ENCODE peak calls at places on chromosome 14, in four cellular contexts. Z is HEK293T, R is HepG2, G is GM12878. H is an unnamed sample.

GRCh38 chr14:91108941-91109611 is 4.8 kb upstream of the DGLUCY start:
- DNase-seq in Z (no peak), R (no peak), G (no peak), H (no peak)

GRCh38 chr14:28121512-28122297 is 644.9 kb upstream of the FOXG1 start:
- DNase-seq in Z (no peak), R (no peak), G (no peak), H (no peak)

GRCh38 chr14:52977798-52978197 is 26.9 kb upstream of the FERMT2 start:
- DNase-seq in Z (no peak), R (no peak), G (no peak), H (no peak)

GRCh38 chr14:96080571-96080970 is 41.4 kb downstream of the C14orf132 start:
- DNase-seq in Z (no peak), R (no peak), G (no peak), H (no peak)

GRCh38 chr14:85516239-85517112 is 13.5 kb upstream of the FLRT2 start:
- DNase-seq in Z (no peak), R (no peak), G (no peak), H (no peak)

GRCh38 chr14:59126714-59127436 is 61.6 kb upstream of the DAAM1 start:
- DNase-seq in Z (peak; percentile 65), R (peak; percentile 61), G (no peak), H (peak; percentile 56)

GRCh38 chr14:21227150-21227549 is 42.1 kb downstream of the HNRNPC start:
- DNase-seq in Z (no peak), R (no peak), G (no peak), H (no peak)

GRCh38 chr14:69666698-69667211 is 55.4 kb downstream of the SUSD6 start:
- DNase-seq in Z (no peak), R (no peak), G (no peak), H (no peak)

GRCh38 chr14:65251213-65251612 is 148.9 kb upstream of the MAX start:
- DNase-seq in Z (no peak), R (no peak), G (no peak), H (no peak)

GRCh38 chr14:96231731-96232130 is 24.3 kb upstream of the BDKRB1 start:
- DNase-seq in Z (no peak), R (no peak), G (no peak), H (no peak)

GRCh38 chr14:73610692-73611091 is 1.6 kb upstream of the ACOT6 start:
- DNase-seq in Z (no peak), R (peak; percentile 90), G (no peak), H (no peak)

GRCh38 chr14:98954347-98955000 is 317.5 kb downstream of the BCL11B start:
- DNase-seq in Z (no peak), R (no peak), G (no peak), H (no peak)

GRCh38 chr14:100882991-100883788 is 20.3 kb downstream of the RTL1 start:
- DNase-seq in Z (no peak), R (no peak), G (no peak), H (no peak)
- TF ChIP-seq TARDBP in Z (no peak), R (no peak), G (no peak), H (no peak)

DNA sequence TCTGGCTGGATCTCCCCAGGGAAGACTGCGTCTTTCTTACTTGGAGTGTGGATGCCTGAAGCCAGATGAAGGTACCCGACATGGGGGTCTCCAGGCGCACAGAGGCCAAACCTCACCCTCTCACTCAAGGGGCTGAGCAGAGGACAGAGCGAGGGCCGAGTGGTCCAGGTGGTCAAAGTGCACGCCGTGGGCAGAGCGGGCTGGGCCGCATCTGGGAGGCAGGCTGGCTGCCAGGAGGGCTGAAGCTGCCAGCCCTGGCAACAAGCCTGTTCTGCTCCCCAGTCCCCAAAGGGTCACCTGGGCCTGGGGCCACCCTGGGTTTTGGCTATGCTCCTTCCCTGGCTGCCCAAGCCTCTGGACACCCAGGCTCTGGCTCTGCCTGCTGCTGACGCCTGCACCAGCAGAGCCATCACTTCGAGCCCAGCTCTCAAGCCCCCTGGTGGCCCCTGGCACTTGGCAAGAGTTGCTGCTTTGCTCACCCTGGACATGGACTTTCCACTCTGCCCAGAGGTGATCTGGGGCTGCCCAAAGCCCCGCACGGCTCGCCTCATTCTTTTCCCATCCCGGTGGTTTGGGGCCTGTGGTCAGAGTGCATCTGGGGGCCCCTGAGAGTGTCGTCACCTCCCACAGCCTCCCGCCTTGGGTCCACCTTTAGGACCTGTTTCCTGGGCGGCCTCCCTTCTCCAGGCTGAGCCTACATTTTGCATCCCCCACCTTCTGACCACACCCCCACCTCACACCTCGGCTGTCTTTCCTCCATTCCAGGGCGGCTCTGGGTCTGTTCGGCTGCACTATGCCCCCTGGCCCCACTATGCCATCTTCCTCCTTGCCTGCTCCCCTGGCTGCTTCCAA is 2.8 kb downstream of the ADSS1 start:
- DNase-seq in Z (no peak), R (peak; percentile 74), G (no peak), H (no peak)
- TF ChIP-seq TARDBP in Z (no peak), R (peak; percentile 55), G (no peak), H (no peak)

GRCh38 chr14:24990773-24991172 is 59.2 kb downstream of the STXBP6 start:
- DNase-seq in Z (no peak), R (no peak), G (no peak), H (no peak)
- TF ChIP-seq TARDBP in Z (no peak), R (no peak), G (no peak), H (no peak)

DNA sequence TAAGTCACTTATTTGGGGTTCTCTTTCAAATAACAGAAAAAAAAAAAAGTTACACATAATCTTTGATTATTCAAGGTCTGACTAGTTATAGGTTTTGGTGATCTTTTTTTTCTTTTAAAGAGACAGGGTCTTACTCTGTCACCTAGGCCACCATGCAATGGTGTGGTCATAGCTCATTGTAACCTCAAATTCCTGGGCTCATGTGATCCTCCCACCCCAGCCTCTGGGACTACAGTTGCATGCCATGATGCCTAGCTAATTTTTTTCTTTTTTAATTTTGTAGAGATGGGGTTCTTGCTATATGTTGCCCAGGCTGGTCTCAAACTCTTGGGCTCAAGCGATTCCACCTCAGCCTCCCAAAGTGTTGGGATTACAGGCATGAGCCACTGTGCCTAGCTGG is 56.5 kb upstream of the CFL2 start:
- DNase-seq in Z (no peak), R (no peak), G (no peak), H (no peak)
- TF ChIP-seq TARDBP in Z (no peak), R (no peak), G (no peak), H (no peak)

GRCh38 chr14:24312736-24313507 is 1.6 kb downstream of the LTB4R start:
- DNase-seq in Z (no peak), R (no peak), G (no peak), H (no peak)

GRCh38 chr14:24311837-24312615 is 724 bp downstream of the LTB4R start:
- DNase-seq in Z (no peak), R (no peak), G (no peak), H (no peak)

GRCh38 chr14:24310387-24310665 is 386 bp downstream of the LTB4R2 start:
- DNase-seq in Z (no peak), R (no peak), G (no peak), H (no peak)

GRCh38 chr14:24309538-24310386 is at the start of gene LTB4R2:
- DNase-seq in Z (no peak), R (no peak), G (no peak), H (no peak)

DNA sequence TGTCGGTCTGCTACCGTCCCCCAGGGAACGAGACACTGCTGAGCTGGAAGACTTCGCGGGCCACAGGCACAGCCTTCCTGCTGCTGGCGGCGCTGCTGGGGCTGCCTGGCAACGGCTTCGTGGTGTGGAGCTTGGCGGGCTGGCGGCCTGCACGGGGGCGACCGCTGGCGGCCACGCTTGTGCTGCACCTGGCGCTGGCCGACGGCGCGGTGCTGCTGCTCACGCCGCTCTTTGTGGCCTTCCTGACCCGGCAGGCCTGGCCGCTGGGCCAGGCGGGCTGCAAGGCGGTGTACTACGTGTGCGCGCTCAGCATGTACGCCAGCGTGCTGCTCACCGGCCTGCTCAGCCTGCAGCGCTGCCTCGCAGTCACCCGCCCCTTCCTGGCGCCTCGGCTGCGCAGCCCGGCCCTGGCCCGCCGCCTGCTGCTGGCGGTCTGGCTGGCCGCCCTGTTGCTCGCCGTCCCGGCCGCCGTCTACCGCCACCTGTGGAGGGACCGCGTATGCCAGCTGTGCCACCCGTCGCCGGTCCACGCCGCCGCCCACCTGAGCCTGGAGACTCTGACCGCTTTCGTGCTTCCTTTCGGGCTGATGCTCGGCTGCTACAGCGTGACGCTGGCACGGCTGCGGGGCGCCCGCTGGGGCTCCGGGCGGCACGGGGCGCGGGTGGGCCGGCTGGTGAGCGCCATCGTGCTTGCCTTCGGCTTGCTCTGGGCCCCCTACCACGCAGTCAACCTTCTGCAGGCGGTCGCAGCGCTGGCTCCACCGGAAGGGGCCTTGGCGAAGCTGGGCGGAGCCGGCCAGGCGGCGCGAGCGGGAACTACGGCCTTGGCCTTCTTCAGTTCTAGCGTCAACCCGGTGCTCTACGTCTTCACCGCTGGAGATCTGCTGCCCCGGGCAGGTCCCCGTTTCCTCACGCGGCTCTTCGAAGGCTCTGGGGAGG is at the start of gene LTB4R:
- DNase-seq in Z (no peak), R (no peak), G (no peak), H (no peak)
- TF ChIP-seq TARDBP in Z (no peak), R (no peak), G (no peak), H (no peak)

DNA sequence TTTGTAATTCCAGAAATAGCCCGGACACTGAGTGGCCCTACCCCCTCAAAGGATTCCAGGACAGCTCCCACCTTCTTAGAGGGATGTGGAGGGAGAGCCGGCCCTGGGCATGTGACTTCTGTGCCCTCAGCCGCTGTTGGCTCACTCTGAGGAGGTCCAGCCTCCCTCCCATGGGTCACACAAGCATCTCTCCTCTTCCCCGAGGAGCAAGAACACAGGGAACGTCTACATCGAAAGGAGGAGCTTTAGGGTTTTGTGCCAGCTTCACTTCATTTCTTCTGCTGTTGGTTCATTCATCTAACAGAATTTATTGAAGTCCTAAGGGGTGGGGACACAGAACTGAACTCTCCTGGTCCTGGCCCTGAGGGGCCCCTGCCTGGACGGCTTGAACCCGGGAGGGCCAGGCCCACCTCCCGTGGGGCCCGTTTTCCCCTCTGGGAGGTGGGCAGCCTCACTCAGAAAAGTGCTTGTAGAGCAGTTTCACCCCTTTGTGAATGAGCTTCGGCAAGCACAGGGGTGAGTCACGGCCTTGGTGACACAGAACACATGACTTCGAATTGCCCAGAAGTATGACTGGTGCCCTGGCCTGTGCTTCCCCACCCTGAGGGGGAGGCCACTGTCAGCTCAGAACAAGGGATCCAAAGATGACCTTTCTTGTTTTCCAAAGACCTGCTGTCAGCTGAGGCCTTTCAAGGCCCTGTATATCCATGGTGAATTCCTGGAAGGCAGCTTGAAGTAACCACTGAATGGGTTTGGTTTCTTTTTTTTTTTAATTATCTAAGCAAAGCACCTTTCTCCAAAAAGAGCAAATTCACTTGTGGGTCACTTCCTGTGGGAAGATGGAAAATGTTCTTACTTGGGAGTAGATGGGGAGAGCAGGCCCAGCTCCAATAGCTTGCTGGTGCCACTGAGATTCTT is 39.2 kb downstream of the NFKBIA start:
- DNase-seq in Z (no peak), R (peak; percentile 98), G (no peak), H (peak; percentile 71)
- TF ChIP-seq TARDBP in Z (no peak), R (peak; percentile 80), G (no peak), H (no peak)

GRCh38 chr14:50225974-50226297 is 5.4 kb downstream of the SOS2 start:
- DNase-seq in Z (no peak), R (no peak), G (no peak), H (no peak)

GRCh38 chr14:50218501-50218900 is 12.9 kb downstream of the SOS2 start:
- DNase-seq in Z (no peak), R (no peak), G (no peak), H (no peak)

GRCh38 chr14:50225067-50225973 is 6.1 kb downstream of the SOS2 start:
- DNase-seq in Z (no peak), R (peak; percentile 16), G (no peak), H (no peak)

DNA sequence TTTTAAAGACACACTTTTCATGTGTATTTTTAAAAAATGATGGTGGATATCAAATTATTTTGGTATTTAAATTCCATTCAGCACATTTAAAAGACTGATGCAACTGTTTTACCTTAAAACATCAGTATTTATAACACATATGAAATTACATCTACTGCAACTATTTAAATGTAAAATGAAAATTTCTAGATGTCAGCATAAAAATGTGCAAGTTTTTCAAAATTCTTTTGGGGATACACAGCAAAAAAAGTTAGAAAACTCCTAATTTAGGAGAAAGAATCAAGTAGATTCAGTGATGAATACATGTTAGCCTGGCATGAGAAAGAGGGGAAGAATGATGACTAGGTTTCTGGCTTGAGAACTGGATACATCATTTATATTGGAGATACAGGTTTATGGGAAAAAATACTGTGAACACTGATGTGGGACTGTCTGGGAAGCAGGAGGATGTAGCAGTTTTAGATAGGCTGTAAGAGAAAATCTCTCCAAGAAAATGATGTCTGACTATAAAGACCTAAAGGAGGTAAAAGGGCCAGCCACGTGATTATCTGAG is 9.2 kb downstream of the SOS2 start:
- DNase-seq in Z (no peak), R (no peak), G (no peak), H (no peak)
- TF ChIP-seq TARDBP in Z (no peak), R (no peak), G (no peak), H (no peak)